ENCODE peak calls at places on chromosomes 2 and 18, in ten cellular contexts. E is Peyer's patch, T is heart left ventricle, K is GM23338, D is GM12878, L is A549, S is IMR-90, M is mammary epithelial cell, F is right lobe of liver, G is ovary. P is an unnamed sample.

GRCh38 chr2:127066942-127067341 is 40.0 kb downstream of the BIN1 start:
- DNase-seq in F (no peak), L (no peak), E (no peak), G (no peak), T (no peak), M (no peak), S (peak; percentile 23), K (no peak), D (no peak), P (no peak)

GRCh38 chr2:105409717-105410116 is 10.9 kb upstream of the FHL2 start:
- DNase-seq in S (peak; percentile 91), D (no peak), G (peak; percentile 91), L (no peak), F (peak; percentile 71), T (peak; percentile 84), K (no peak), M (peak; percentile 93), E (no peak), P (peak; percentile 95)

GRCh38 chr2:649461-650342 is 27.5 kb downstream of the TMEM18 start:
- DNase-seq in G (no peak), M (no peak), F (no peak), T (no peak), K (no peak), L (no peak), E (no peak), D (no peak), S (no peak), P (no peak)

GRCh38 chr2:30144260-30144659 is 2.5 kb upstream of the YPEL5 start:
- DNase-seq in K (no peak), D (no peak), S (no peak), E (no peak), T (no peak), F (no peak), G (no peak), M (no peak), L (no peak), P (no peak)

GRCh38 chr2:238117199-238118154 is 17.3 kb downstream of the ESPNL start:
- DNase-seq in K (no peak), F (no peak), S (peak; percentile 26), L (no peak), E (no peak), T (no peak), D (no peak), G (no peak), M (peak; percentile 63), P (no peak)

GRCh38 chr2:71882949-71883472 is 264.7 kb downstream of the CYP26B1 start:
- DNase-seq in F (peak; percentile 96), M (peak; percentile 80), E (peak; percentile 39), G (peak; percentile 40), L (peak; percentile 29), S (peak; percentile 78), T (peak; percentile 79), K (no peak), D (no peak), P (peak; percentile 80)

GRCh38 chr2:57890993-57891688 is 155.5 kb upstream of the VRK2 start:
- DNase-seq in G (no peak), E (no peak), F (no peak), M (no peak), K (no peak), S (peak; percentile 2), L (no peak), T (no peak), D (no peak), P (no peak)

GRCh38 chr18:52716926-52717325 is 376.9 kb downstream of the DCC start:
- DNase-seq in F (no peak), M (no peak), T (no peak), D (no peak), L (peak; percentile 5), G (no peak), K (peak; percentile 24), E (no peak), S (peak; percentile 5), P (peak; percentile 1)

GRCh38 chr18:57060814-57061213 is 86.1 kb upstream of the BOD1L2 start:
- DNase-seq in K (no peak), S (no peak), M (no peak), T (no peak), D (no peak), L (no peak), F (no peak), E (no peak), G (no peak), P (no peak)

GRCh38 chr2:85585781-85586105 is 1.5 kb downstream of the VAMP5 start:
- DNase-seq in G (no peak), T (no peak), M (no peak), S (peak; percentile 63), L (no peak), K (no peak), D (no peak), F (no peak), E (no peak), P (no peak)

GRCh38 chr2:85584857-85585780 is 888 bp downstream of the VAMP5 start:
- DNase-seq in M (peak; percentile 72), F (peak; percentile 53), E (no peak), G (no peak), D (no peak), K (peak; percentile 29), L (peak; percentile 62), S (peak; percentile 63), T (peak; percentile 55), P (peak; percentile 73)

GRCh38 chr2:85582467-85582866 is 1.8 kb upstream of the VAMP5 start:
- DNase-seq in F (no peak), L (no peak), S (no peak), E (no peak), M (no peak), G (no peak), K (no peak), D (no peak), T (no peak), P (no peak)

GRCh38 chr2:85583667-85584353 is 421 bp upstream of the VAMP5 start:
- DNase-seq in M (no peak), G (no peak), D (no peak), F (no peak), T (no peak), E (peak; percentile 40), L (no peak), K (no peak), S (no peak), P (no peak)

DNA sequence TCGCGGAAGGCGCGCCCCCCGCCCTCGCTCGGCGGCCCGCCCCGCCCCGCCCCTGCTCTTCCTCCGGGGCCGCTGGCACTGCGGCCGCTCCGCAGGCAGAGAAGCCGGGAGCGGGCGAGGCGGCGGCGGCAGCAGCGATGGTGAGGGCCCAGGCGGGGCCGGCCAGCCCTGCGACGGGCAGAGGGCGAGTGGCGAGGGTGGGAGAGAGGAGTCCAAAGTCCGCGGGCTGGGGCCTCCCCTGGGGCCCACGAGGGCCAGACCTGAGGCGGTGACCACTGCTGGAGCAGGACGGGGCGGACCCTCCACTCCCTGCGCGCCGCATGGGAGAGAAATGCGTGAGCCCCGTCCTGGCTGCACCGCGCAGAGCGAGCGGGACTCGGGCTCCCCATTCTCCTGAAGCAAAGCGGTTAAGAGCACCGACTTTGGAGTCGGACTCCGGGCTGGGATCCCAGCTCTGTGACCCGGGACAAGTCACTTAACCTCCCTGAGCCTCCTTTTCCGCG is at the start of gene VAMP5:
- DNase-seq in S (no peak), F (peak; percentile 67), D (no peak), E (no peak), M (no peak), T (peak; percentile 66), K (peak; percentile 55), L (no peak), G (no peak), P (no peak)
- H3K27ac ChIP-seq in S (peak within 1 kb of the TSS; percentile 90), F (peak within 1 kb of the TSS; percentile 87), D (peak within 1 kb of the TSS; percentile 64), E (peak within 1 kb of the TSS; percentile 68), M (no peak within 1 kb of the TSS), T (peak within 1 kb of the TSS; percentile 97), K (no peak within 1 kb of the TSS), L (peak within 1 kb of the TSS; percentile 68), G (peak within 1 kb of the TSS; percentile 46), P (peak within 1 kb of the TSS; percentile 91)

GRCh38 chr2:151009437-151010175 is 252.1 kb downstream of the RBM43 start:
- DNase-seq in K (no peak), D (no peak), T (no peak), G (no peak), L (no peak), E (no peak), S (no peak), M (no peak), F (no peak), P (no peak)

DNA sequence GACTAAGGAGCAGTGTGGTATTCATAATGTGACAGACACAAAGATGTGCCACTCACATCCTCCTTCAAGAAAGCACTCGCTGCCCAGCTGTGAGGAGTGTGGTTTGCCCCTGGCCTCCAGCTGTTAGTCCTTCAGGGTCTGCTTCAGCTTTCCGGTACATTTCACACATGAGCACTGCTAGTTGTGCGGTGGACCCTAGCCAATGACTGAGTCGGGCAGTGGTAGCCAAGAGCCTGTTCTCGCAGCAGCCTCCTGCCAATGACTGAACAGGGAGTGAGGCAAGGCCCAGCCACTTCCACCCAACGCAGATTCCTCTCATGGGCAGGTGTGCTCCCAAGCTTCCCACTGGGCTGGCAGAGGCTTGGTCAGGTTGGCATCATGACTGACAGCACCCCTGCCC is 254.3 kb downstream of the RBM43 start:
- DNase-seq in T (peak; percentile 22), D (no peak), F (no peak), G (no peak), S (peak; percentile 5), L (no peak), M (no peak), K (no peak), E (no peak), P (no peak)
- TF ChIP-seq CTCF in T (no peak), D (no peak), F (no peak), G (no peak), S (no peak), L (no peak), M (no peak), K (no peak), E (no peak), P (no peak)

GRCh38 chr2:15555839-15556238 is 5.3 kb downstream of the NBAS start:
- DNase-seq in F (no peak), L (no peak), D (no peak), T (no peak), K (no peak), M (no peak), S (no peak), G (no peak), E (no peak), P (no peak)
- H3K27ac ChIP-seq in F (no peak overlapping the region), L (no peak overlapping the region), D (no peak overlapping the region), T (no peak overlapping the region), K (no peak overlapping the region), M (no peak overlapping the region), S (no peak overlapping the region), G (no peak overlapping the region), E (no peak overlapping the region), P (no peak overlapping the region)

GRCh38 chr2:175030380-175031271 is 25.4 kb upstream of the CHN1 start:
- DNase-seq in K (peak; percentile 82), M (peak; percentile 31), L (peak; percentile 27), S (peak; percentile 58), F (peak; percentile 48), T (no peak), E (no peak), G (no peak), D (no peak), P (peak; percentile 24)
- TF ChIP-seq CTCF in K (peak; percentile 61), M (peak; percentile 29), L (peak; percentile 44), S (peak; percentile 51), F (no peak), T (peak; percentile 46), E (peak; percentile 22), G (no peak), D (peak; percentile 41), P (peak; percentile 18)